ENCODE peak calls at places on chromosomes 3 and 15, in eight cellular contexts. One of them, this sample, is unnamed.

GRCh38 chr15:78110096-78110495 is 17.7 kb downstream of the SH2D7 start:
- DNase-seq in iris pigment epithelial cell: no peak
- DNase-seq in NCI-H1436: no peak
- DNase-seq in body of pancreas: no peak
- DNase-seq in GM12878: no peak
- DNase-seq in ovary: peak; percentile 23
- DNase-seq in fibroblast of pulmonary artery: no peak
- DNase-seq in memory B cell: no peak
- DNase-seq in this sample: no peak

GRCh38 chr3:172601066-172601832 is 78.0 kb upstream of the TNFSF10 start:
- DNase-seq in iris pigment epithelial cell: no peak
- DNase-seq in NCI-H1436: no peak
- DNase-seq in body of pancreas: no peak
- DNase-seq in GM12878: no peak
- DNase-seq in ovary: no peak
- DNase-seq in fibroblast of pulmonary artery: no peak
- DNase-seq in memory B cell: no peak
- DNase-seq in this sample: no peak

GRCh38 chr3:159763466-159764210 is 225.0 kb upstream of the IL12A start:
- DNase-seq in iris pigment epithelial cell: peak; percentile 84
- DNase-seq in NCI-H1436: peak; percentile 82
- DNase-seq in body of pancreas: peak; percentile 33
- DNase-seq in GM12878: no peak
- DNase-seq in ovary: peak; percentile 54
- DNase-seq in fibroblast of pulmonary artery: peak; percentile 78
- DNase-seq in memory B cell: peak; percentile 11
- DNase-seq in this sample: peak; percentile 78

GRCh38 chr3:67458406-67458805 is 196.0 kb downstream of the SUCLG2 start:
- DNase-seq in iris pigment epithelial cell: peak; percentile 81
- DNase-seq in NCI-H1436: no peak
- DNase-seq in body of pancreas: no peak
- DNase-seq in GM12878: no peak
- DNase-seq in ovary: no peak
- DNase-seq in fibroblast of pulmonary artery: peak; percentile 6
- DNase-seq in memory B cell: no peak
- DNase-seq in this sample: no peak

GRCh38 chr3:50525191-50525590 is 21.8 kb upstream of the CACNA2D2 start:
- DNase-seq in iris pigment epithelial cell: no peak
- DNase-seq in NCI-H1436: no peak
- DNase-seq in body of pancreas: no peak
- DNase-seq in GM12878: no peak
- DNase-seq in ovary: no peak
- DNase-seq in fibroblast of pulmonary artery: no peak
- DNase-seq in memory B cell: no peak
- DNase-seq in this sample: no peak

GRCh38 chr15:65981837-65982696 is 112.8 kb downstream of the RAB11A start:
- DNase-seq in iris pigment epithelial cell: no peak
- DNase-seq in NCI-H1436: peak; percentile 69
- DNase-seq in body of pancreas: peak; percentile 34
- DNase-seq in GM12878: no peak
- DNase-seq in ovary: no peak
- DNase-seq in fibroblast of pulmonary artery: no peak
- DNase-seq in memory B cell: peak; percentile 63
- DNase-seq in this sample: peak; percentile 64

GRCh38 chr15:58440922-58441321 is 9.1 kb downstream of the LIPC start:
- DNase-seq in iris pigment epithelial cell: no peak
- DNase-seq in NCI-H1436: no peak
- DNase-seq in body of pancreas: peak; percentile 43
- DNase-seq in GM12878: no peak
- DNase-seq in ovary: no peak
- DNase-seq in fibroblast of pulmonary artery: no peak
- DNase-seq in memory B cell: no peak
- DNase-seq in this sample: no peak

GRCh38 chr3:145760036-145760435 is 400.9 kb downstream of the PLOD2 start:
- DNase-seq in iris pigment epithelial cell: no peak
- DNase-seq in NCI-H1436: no peak
- DNase-seq in body of pancreas: no peak
- DNase-seq in GM12878: no peak
- DNase-seq in ovary: no peak
- DNase-seq in fibroblast of pulmonary artery: no peak
- DNase-seq in memory B cell: no peak
- DNase-seq in this sample: no peak

GRCh38 chr3:146308222-146308621 is 57.3 kb upstream of the PLSCR4 start:
- DNase-seq in iris pigment epithelial cell: peak; percentile 95
- DNase-seq in NCI-H1436: no peak
- DNase-seq in body of pancreas: no peak
- DNase-seq in GM12878: no peak
- DNase-seq in ovary: no peak
- DNase-seq in fibroblast of pulmonary artery: peak; percentile 84
- DNase-seq in memory B cell: no peak
- DNase-seq in this sample: no peak

GRCh38 chr3:104952587-104952986 is 414.1 kb upstream of the ALCAM start:
- DNase-seq in iris pigment epithelial cell: peak; percentile 91
- DNase-seq in NCI-H1436: no peak
- DNase-seq in body of pancreas: no peak
- DNase-seq in GM12878: no peak
- DNase-seq in ovary: no peak
- DNase-seq in fibroblast of pulmonary artery: peak; percentile 69
- DNase-seq in memory B cell: no peak
- DNase-seq in this sample: no peak

GRCh38 chr3:142934897-142935269 is 28.6 kb downstream of the PAQR9 start:
- DNase-seq in iris pigment epithelial cell: no peak
- DNase-seq in NCI-H1436: no peak
- DNase-seq in body of pancreas: no peak
- DNase-seq in GM12878: no peak
- DNase-seq in ovary: no peak
- DNase-seq in fibroblast of pulmonary artery: no peak
- DNase-seq in memory B cell: no peak
- DNase-seq in this sample: no peak

GRCh38 chr15:46786886-46787285 is 930.4 kb upstream of the SEMA6D start:
- DNase-seq in iris pigment epithelial cell: no peak
- DNase-seq in NCI-H1436: no peak
- DNase-seq in body of pancreas: no peak
- DNase-seq in GM12878: no peak
- DNase-seq in ovary: no peak
- DNase-seq in fibroblast of pulmonary artery: no peak
- DNase-seq in memory B cell: no peak
- DNase-seq in this sample: no peak

GRCh38 chr3:193680220-193680619 is 87.2 kb downstream of the OPA1 start:
- DNase-seq in iris pigment epithelial cell: peak; percentile 57
- DNase-seq in NCI-H1436: no peak
- DNase-seq in body of pancreas: no peak
- DNase-seq in GM12878: no peak
- DNase-seq in ovary: no peak
- DNase-seq in fibroblast of pulmonary artery: no peak
- DNase-seq in memory B cell: no peak
- DNase-seq in this sample: no peak

GRCh38 chr3:32593903-32594525 is 23.4 kb upstream of the DYNC1LI1 start:
- DNase-seq in iris pigment epithelial cell: peak; percentile 69
- DNase-seq in NCI-H1436: no peak
- DNase-seq in body of pancreas: no peak
- DNase-seq in GM12878: no peak
- DNase-seq in ovary: no peak
- DNase-seq in fibroblast of pulmonary artery: peak; percentile 81
- DNase-seq in memory B cell: no peak
- DNase-seq in this sample: no peak

GRCh38 chr3:17874630-17875029 is 132.2 kb upstream of the TBC1D5 start:
- DNase-seq in iris pigment epithelial cell: peak; percentile 18
- DNase-seq in NCI-H1436: no peak
- DNase-seq in body of pancreas: no peak
- DNase-seq in GM12878: no peak
- DNase-seq in ovary: no peak
- DNase-seq in fibroblast of pulmonary artery: no peak
- DNase-seq in memory B cell: no peak
- DNase-seq in this sample: no peak

GRCh38 chr15:77836116-77836798 is 203.5 kb upstream of the LINGO1 start:
- DNase-seq in iris pigment epithelial cell: peak; percentile 54
- DNase-seq in NCI-H1436: peak; percentile 16
- DNase-seq in body of pancreas: no peak
- DNase-seq in GM12878: no peak
- DNase-seq in ovary: no peak
- DNase-seq in fibroblast of pulmonary artery: peak; percentile 37
- DNase-seq in memory B cell: no peak
- DNase-seq in this sample: no peak

GRCh38 chr3:120145498-120146285 is 51.4 kb upstream of the GSK3B start:
- DNase-seq in iris pigment epithelial cell: peak; percentile 74
- DNase-seq in NCI-H1436: no peak
- DNase-seq in body of pancreas: no peak
- DNase-seq in GM12878: no peak
- DNase-seq in ovary: no peak
- DNase-seq in fibroblast of pulmonary artery: peak; percentile 34
- DNase-seq in memory B cell: no peak
- DNase-seq in this sample: no peak

GRCh38 chr3:196661400-196661799 is 21.9 kb downstream of the NRROS start:
- DNase-seq in iris pigment epithelial cell: no peak
- DNase-seq in NCI-H1436: no peak
- DNase-seq in body of pancreas: no peak
- DNase-seq in GM12878: no peak
- DNase-seq in ovary: no peak
- DNase-seq in fibroblast of pulmonary artery: no peak
- DNase-seq in memory B cell: no peak
- DNase-seq in this sample: no peak

GRCh38 chr3:56782900-56783299 is 18.8 kb downstream of the ARHGEF3 start:
- DNase-seq in iris pigment epithelial cell: no peak
- DNase-seq in NCI-H1436: no peak
- DNase-seq in body of pancreas: no peak
- DNase-seq in GM12878: no peak
- DNase-seq in ovary: no peak
- DNase-seq in fibroblast of pulmonary artery: no peak
- DNase-seq in memory B cell: no peak
- DNase-seq in this sample: no peak

GRCh38 chr15:93213281-93213680 is 124.3 kb upstream of the RGMA start:
- DNase-seq in iris pigment epithelial cell: no peak
- DNase-seq in NCI-H1436: no peak
- DNase-seq in body of pancreas: no peak
- DNase-seq in GM12878: no peak
- DNase-seq in ovary: no peak
- DNase-seq in fibroblast of pulmonary artery: no peak
- DNase-seq in memory B cell: no peak
- DNase-seq in this sample: no peak

GRCh38 chr15:100918690-100919480 is at the start of gene LRRK1:
- DNase-seq in iris pigment epithelial cell: peak; percentile 58
- DNase-seq in NCI-H1436: no peak
- DNase-seq in body of pancreas: peak; percentile 48
- DNase-seq in GM12878: no peak
- DNase-seq in ovary: peak; percentile 69
- DNase-seq in fibroblast of pulmonary artery: peak; percentile 41
- DNase-seq in memory B cell: peak; percentile 26
- DNase-seq in this sample: no peak

This sample was measured in GM19239.